ENCODE peak calls at places on chromosomes 16 and 17, in nine cellular contexts. One of them, this sample, is unnamed. For H3K27me3 and H3K36me3, the result is how much of the 10 kb centered on the place peaks cover.

GRCh38 chr17:76272541-76273434 is 7.6 kb downstream of the UBALD2 start:
- DNase-seq in thoracic aorta: no peak
- DNase-seq in kidney epithelial cell: no peak
- DNase-seq in cardiac muscle cell: no peak
- DNase-seq in transverse colon: no peak
- DNase-seq in uterus: no peak
- DNase-seq in ovary: no peak
- DNase-seq in fibroblast of lung: no peak
- DNase-seq in PC-3: no peak
- DNase-seq in this sample: no peak

GRCh38 chr17:66308856-66309255 is 6.4 kb downstream of the PRKCA start:
- DNase-seq in PC-3: no peak
- DNase-seq in transverse colon: no peak
- DNase-seq in kidney epithelial cell: no peak
- DNase-seq in cardiac muscle cell: no peak
- DNase-seq in ovary: no peak
- DNase-seq in fibroblast of lung: no peak
- DNase-seq in uterus: no peak
- DNase-seq in thoracic aorta: no peak
- DNase-seq in this sample: no peak

GRCh38 chr16:63975669-63976068 is 1146.2 kb downstream of the CDH11 start:
- DNase-seq in cardiac muscle cell: no peak
- DNase-seq in uterus: no peak
- DNase-seq in transverse colon: no peak
- DNase-seq in thoracic aorta: no peak
- DNase-seq in fibroblast of lung: no peak
- DNase-seq in PC-3: no peak
- DNase-seq in ovary: no peak
- DNase-seq in kidney epithelial cell: no peak
- DNase-seq in this sample: no peak

GRCh38 chr16:3459401-3460090 is 16.1 kb downstream of the NAA60 start:
- DNase-seq in thoracic aorta: no peak
- DNase-seq in kidney epithelial cell: no peak
- DNase-seq in PC-3: peak
- DNase-seq in transverse colon: no peak
- DNase-seq in fibroblast of lung: no peak
- DNase-seq in ovary: no peak
- DNase-seq in uterus: no peak
- DNase-seq in cardiac muscle cell: peak
- DNase-seq in this sample: no peak

GRCh38 chr16:48441863-48442279 is 56.7 kb upstream of the SIAH1 start:
- DNase-seq in thoracic aorta: no peak
- DNase-seq in transverse colon: no peak
- DNase-seq in uterus: no peak
- DNase-seq in kidney epithelial cell: no peak
- DNase-seq in cardiac muscle cell: no peak
- DNase-seq in fibroblast of lung: no peak
- DNase-seq in ovary: no peak
- DNase-seq in PC-3: peak
- DNase-seq in this sample: no peak

GRCh38 chr17:41663451-41664171 is 25.1 kb upstream of the EIF1 start:
- DNase-seq in ovary: no peak
- DNase-seq in kidney epithelial cell: no peak
- DNase-seq in transverse colon: no peak
- DNase-seq in fibroblast of lung: no peak
- DNase-seq in thoracic aorta: no peak
- DNase-seq in uterus: no peak
- DNase-seq in PC-3: no peak
- DNase-seq in cardiac muscle cell: no peak
- DNase-seq in this sample: no peak

GRCh38 chr16:12097523-12098428 is 121.2 kb downstream of the SNX29 start:
- DNase-seq in kidney epithelial cell: no peak
- DNase-seq in fibroblast of lung: peak
- DNase-seq in cardiac muscle cell: no peak
- DNase-seq in ovary: peak
- DNase-seq in thoracic aorta: no peak
- DNase-seq in PC-3: peak
- DNase-seq in transverse colon: peak
- DNase-seq in uterus: peak
- DNase-seq in this sample: peak

GRCh38 chr17:50498021-50498874 is 10.0 kb upstream of the MYCBPAP start:
- DNase-seq in cardiac muscle cell: no peak
- DNase-seq in thoracic aorta: no peak
- DNase-seq in ovary: no peak
- DNase-seq in PC-3: peak
- DNase-seq in transverse colon: peak
- DNase-seq in fibroblast of lung: no peak
- DNase-seq in kidney epithelial cell: no peak
- DNase-seq in uterus: no peak
- DNase-seq in this sample: no peak

GRCh38 chr16:54466233-54466632 is 179.6 kb upstream of the IRX3 start:
- DNase-seq in thoracic aorta: no peak
- DNase-seq in ovary: no peak
- DNase-seq in cardiac muscle cell: no peak
- DNase-seq in uterus: no peak
- DNase-seq in fibroblast of lung: no peak
- DNase-seq in kidney epithelial cell: no peak
- DNase-seq in PC-3: no peak
- DNase-seq in transverse colon: no peak
- DNase-seq in this sample: no peak

GRCh38 chr16:56288019-56288418 is 96.7 kb downstream of the GNAO1 start:
- DNase-seq in PC-3: no peak
- DNase-seq in ovary: no peak
- DNase-seq in thoracic aorta: no peak
- DNase-seq in kidney epithelial cell: no peak
- DNase-seq in uterus: no peak
- DNase-seq in transverse colon: no peak
- DNase-seq in fibroblast of lung: no peak
- DNase-seq in cardiac muscle cell: no peak
- DNase-seq in this sample: no peak

GRCh38 chr16:70290949-70291519 is 1.7 kb upstream of the AARS1 start:
- DNase-seq in ovary: no peak
- DNase-seq in kidney epithelial cell: no peak
- DNase-seq in transverse colon: no peak
- DNase-seq in thoracic aorta: no peak
- DNase-seq in cardiac muscle cell: no peak
- DNase-seq in PC-3: no peak
- DNase-seq in fibroblast of lung: peak
- DNase-seq in uterus: no peak
- DNase-seq in this sample: no peak

GRCh38 chr17:11300738-11301137 is 59.7 kb downstream of the SHISA6 start:
- DNase-seq in thoracic aorta: no peak
- DNase-seq in ovary: no peak
- DNase-seq in uterus: no peak
- DNase-seq in PC-3: no peak
- DNase-seq in kidney epithelial cell: no peak
- DNase-seq in transverse colon: no peak
- DNase-seq in cardiac muscle cell: no peak
- DNase-seq in fibroblast of lung: no peak
- DNase-seq in this sample: no peak

GRCh38 chr17:8089728-8090127 is 2.2 kb upstream of the ALOX12B start:
- DNase-seq in ovary: no peak
- DNase-seq in cardiac muscle cell: no peak
- DNase-seq in kidney epithelial cell: no peak
- DNase-seq in fibroblast of lung: no peak
- DNase-seq in thoracic aorta: no peak
- DNase-seq in uterus: no peak
- DNase-seq in PC-3: no peak
- DNase-seq in transverse colon: no peak
- DNase-seq in this sample: no peak
- H3K27me3 ChIP-seq in ovary: under half
- H3K27me3 ChIP-seq in cardiac muscle cell: under half
- H3K27me3 ChIP-seq in kidney epithelial cell: under half
- H3K27me3 ChIP-seq in fibroblast of lung: under half
- H3K27me3 ChIP-seq in thoracic aorta: under half
- H3K27me3 ChIP-seq in uterus: under half
- H3K27me3 ChIP-seq in PC-3: under half
- H3K27me3 ChIP-seq in transverse colon: under half
- H3K27me3 ChIP-seq in this sample: under half

GRCh38 chr16:88784074-88784855 is 755 bp downstream of the PIEZO1 start:
- DNase-seq in kidney epithelial cell: no peak
- DNase-seq in cardiac muscle cell: peak
- DNase-seq in ovary: peak
- DNase-seq in uterus: peak
- DNase-seq in PC-3: peak
- DNase-seq in fibroblast of lung: peak
- DNase-seq in thoracic aorta: no peak
- DNase-seq in transverse colon: peak
- DNase-seq in this sample: peak

GRCh38 chr16:88784856-88785105 is 239 bp downstream of the PIEZO1 start:
- DNase-seq in transverse colon: no peak
- DNase-seq in cardiac muscle cell: no peak
- DNase-seq in ovary: no peak
- DNase-seq in PC-3: no peak
- DNase-seq in fibroblast of lung: no peak
- DNase-seq in kidney epithelial cell: no peak
- DNase-seq in uterus: no peak
- DNase-seq in thoracic aorta: no peak
- DNase-seq in this sample: no peak

GRCh38 chr16:88783391-88784073 is 1.5 kb downstream of the PIEZO1 start:
- DNase-seq in ovary: no peak
- DNase-seq in PC-3: peak
- DNase-seq in thoracic aorta: no peak
- DNase-seq in kidney epithelial cell: no peak
- DNase-seq in uterus: peak
- DNase-seq in transverse colon: no peak
- DNase-seq in fibroblast of lung: peak
- DNase-seq in cardiac muscle cell: no peak
- DNase-seq in this sample: no peak

GRCh38 chr16:88781140-88782077 is 3.6 kb downstream of the PIEZO1 start:
- DNase-seq in thoracic aorta: no peak
- DNase-seq in ovary: no peak
- DNase-seq in cardiac muscle cell: no peak
- DNase-seq in fibroblast of lung: no peak
- DNase-seq in uterus: no peak
- DNase-seq in kidney epithelial cell: no peak
- DNase-seq in PC-3: peak
- DNase-seq in transverse colon: peak
- DNase-seq in this sample: no peak

DNA sequence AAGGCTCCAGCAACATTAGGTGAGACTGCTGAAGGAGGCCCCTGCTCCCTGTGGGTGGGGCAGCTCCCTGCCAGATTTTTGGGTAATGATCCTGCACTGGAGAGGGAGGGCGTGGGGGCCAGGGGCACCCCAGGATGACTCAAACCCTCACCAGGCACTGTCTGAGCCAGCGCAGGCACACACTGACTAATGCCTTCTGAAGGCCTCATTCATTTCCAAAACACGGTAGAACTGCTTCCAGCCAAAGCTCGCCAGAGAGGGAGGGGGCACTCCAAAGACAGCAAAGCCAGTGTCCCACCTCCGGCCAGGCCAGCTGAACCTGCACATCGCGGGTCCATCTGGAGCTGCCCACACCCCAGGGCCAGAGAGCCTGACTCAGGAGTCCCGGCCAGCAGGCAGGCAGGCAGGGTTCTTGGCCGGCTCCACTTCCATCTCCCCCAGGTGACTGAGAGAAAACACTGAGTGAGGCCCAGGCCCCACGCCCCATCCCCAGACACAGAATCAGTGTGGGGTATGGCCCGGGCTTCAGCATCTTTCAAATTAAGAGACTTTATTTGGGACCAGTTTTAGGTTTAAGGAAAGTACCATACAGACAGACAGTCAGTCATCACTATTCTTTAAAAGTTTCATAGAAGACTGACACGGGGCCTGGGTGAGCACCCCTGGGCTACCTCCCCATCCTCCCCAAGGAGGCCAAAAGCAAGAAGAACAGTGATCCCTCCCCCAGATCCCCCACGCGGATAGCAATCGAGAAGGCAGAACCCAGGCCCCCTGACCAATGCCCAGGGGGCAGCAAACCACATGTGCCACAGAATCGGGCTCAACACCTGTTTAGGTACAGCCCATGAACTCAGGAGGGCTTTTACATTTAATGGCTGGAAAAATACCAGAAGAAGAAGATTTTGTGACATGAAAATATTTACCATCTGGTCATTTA is 2.3 kb downstream of the PIEZO1 start:
- DNase-seq in cardiac muscle cell: no peak
- DNase-seq in PC-3: peak
- DNase-seq in kidney epithelial cell: no peak
- DNase-seq in thoracic aorta: no peak
- DNase-seq in uterus: peak
- DNase-seq in fibroblast of lung: peak
- DNase-seq in ovary: no peak
- DNase-seq in transverse colon: no peak
- DNase-seq in this sample: peak
- H3K4me3 ChIP-seq in cardiac muscle cell: no peak
- H3K4me3 ChIP-seq in PC-3: peak
- H3K4me3 ChIP-seq in kidney epithelial cell: peak
- H3K4me3 ChIP-seq in thoracic aorta: peak
- H3K4me3 ChIP-seq in uterus: no peak
- H3K4me3 ChIP-seq in fibroblast of lung: peak
- H3K4me3 ChIP-seq in ovary: no peak
- H3K4me3 ChIP-seq in transverse colon: peak
- H3K4me3 ChIP-seq in this sample: peak

DNA sequence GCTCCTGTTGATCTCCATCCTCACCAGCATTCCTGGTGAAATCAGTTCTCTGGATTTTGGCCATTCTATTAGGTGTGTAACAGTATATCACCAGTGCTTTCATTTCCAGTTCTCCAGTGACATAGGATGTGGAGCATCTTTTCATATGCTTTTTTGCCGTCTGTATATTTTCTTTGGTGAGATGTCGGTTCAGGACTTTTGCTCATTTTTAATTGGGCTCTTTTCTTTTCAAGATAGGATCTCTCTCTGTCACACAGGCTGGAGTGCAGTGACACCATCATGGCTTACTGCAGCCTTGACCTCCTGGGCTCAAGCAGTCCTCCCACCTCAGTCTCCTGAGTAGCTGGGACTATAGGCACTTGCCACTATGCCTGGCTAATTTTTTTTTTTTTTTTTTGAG is 74.2 kb downstream of the TANGO6 start:
- DNase-seq in kidney epithelial cell: no peak
- DNase-seq in PC-3: no peak
- DNase-seq in ovary: no peak
- DNase-seq in uterus: no peak
- DNase-seq in thoracic aorta: no peak
- DNase-seq in transverse colon: no peak
- DNase-seq in cardiac muscle cell: no peak
- DNase-seq in fibroblast of lung: no peak
- DNase-seq in this sample: no peak
- H3K36me3 ChIP-seq in kidney epithelial cell: under half
- H3K36me3 ChIP-seq in PC-3: under half
- H3K36me3 ChIP-seq in ovary: under half
- H3K36me3 ChIP-seq in uterus: under half
- H3K36me3 ChIP-seq in thoracic aorta: under half
- H3K36me3 ChIP-seq in transverse colon: under half
- H3K36me3 ChIP-seq in cardiac muscle cell: under half
- H3K36me3 ChIP-seq in fibroblast of lung: under half
- H3K36me3 ChIP-seq in this sample: under half

DNA sequence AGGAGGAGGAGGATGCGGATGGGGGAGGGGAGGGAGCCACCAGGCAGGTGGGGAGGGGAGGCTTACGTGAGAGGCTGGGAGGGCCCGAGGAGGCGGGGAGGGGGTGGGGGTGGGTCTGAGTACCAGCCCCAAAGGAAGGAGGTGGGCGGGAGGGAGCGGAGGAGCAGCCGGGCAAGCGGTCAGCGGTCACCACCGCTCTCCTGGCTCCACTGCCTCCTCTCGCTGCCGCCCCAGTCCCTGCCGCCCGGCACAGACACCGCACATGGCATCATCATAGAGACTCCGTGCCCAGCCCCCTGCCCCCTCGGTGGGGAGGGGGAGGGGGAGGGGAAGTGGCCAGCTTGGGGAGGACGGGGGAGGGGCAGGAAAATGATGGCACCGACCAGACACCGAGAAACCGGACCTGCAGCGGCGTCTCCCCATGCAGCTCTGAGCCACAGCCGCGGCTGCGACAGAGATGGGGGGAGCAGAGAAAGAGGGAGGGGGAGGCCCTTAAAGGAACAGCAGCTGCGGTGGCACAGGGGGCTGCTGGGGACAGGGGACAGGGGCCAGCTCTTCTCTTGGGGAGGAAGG is at the start of gene TLCD3B:
- DNase-seq in fibroblast of lung: no peak
- DNase-seq in ovary: no peak
- DNase-seq in PC-3: no peak
- DNase-seq in transverse colon: no peak
- DNase-seq in uterus: no peak
- DNase-seq in kidney epithelial cell: no peak
- DNase-seq in thoracic aorta: no peak
- DNase-seq in cardiac muscle cell: no peak
- DNase-seq in this sample: no peak
- H3K27me3 ChIP-seq in fibroblast of lung: under half
- H3K27me3 ChIP-seq in ovary: under half
- H3K27me3 ChIP-seq in PC-3: under half
- H3K27me3 ChIP-seq in transverse colon: half or more
- H3K27me3 ChIP-seq in uterus: under half
- H3K27me3 ChIP-seq in kidney epithelial cell: half or more
- H3K27me3 ChIP-seq in thoracic aorta: under half
- H3K27me3 ChIP-seq in cardiac muscle cell: under half
- H3K27me3 ChIP-seq in this sample: under half

This sample was measured in MG63.